ENCODE peak calls at places on chromosomes 2 and 18, in nine cellular contexts. J is fibroblast of lung, N is MM.1S, Z is H9, I is upper lobe of left lung, B is gastrocnemius medialis, G is HFF-Myc, X is tibial nerve, C is A549. S is an unnamed sample.

GRCh38 chr18:11283531-11284071 is 134.2 kb upstream of the PIEZO2 start:
- DNase-seq in C (no peak), B (no peak), J (no peak), Z (no peak), N (no peak), G (no peak), X (no peak), I (no peak), S (no peak)

GRCh38 chr18:59085126-59085794 is 54.4 kb upstream of the SEC11C start:
- DNase-seq in Z (no peak), J (no peak), I (no peak), C (no peak), B (no peak), X (no peak), N (peak), G (no peak), S (no peak)

GRCh38 chr18:48138660-48139426 is 208.4 kb upstream of the SMAD2 start:
- DNase-seq in I (no peak), C (no peak), B (no peak), N (no peak), J (no peak), X (no peak), G (no peak), Z (no peak), S (no peak)

GRCh38 chr18:27685807-27686412 is 491.0 kb downstream of the CDH2 start:
- DNase-seq in N (peak), B (no peak), X (peak), C (peak), G (peak), I (no peak), Z (no peak), J (peak), S (peak)

GRCh38 chr2:239612133-239612532 is 211.3 kb upstream of the HDAC4 start:
- DNase-seq in G (no peak), X (no peak), N (no peak), I (peak), C (no peak), B (no peak), Z (no peak), J (no peak), S (no peak)

GRCh38 chr18:48589797-48590519 is 51.1 kb downstream of the CTIF start:
- DNase-seq in X (no peak), G (no peak), C (no peak), B (peak), N (no peak), J (no peak), Z (no peak), I (no peak), S (no peak)

GRCh38 chr2:158049129-158049855 is 52.4 kb upstream of the UPP2 start:
- DNase-seq in J (no peak), I (no peak), N (no peak), B (no peak), X (no peak), G (no peak), C (no peak), Z (no peak), S (peak)

GRCh38 chr18:44543387-44543786 is 137.3 kb upstream of the SETBP1 start:
- DNase-seq in Z (no peak), N (no peak), X (no peak), B (no peak), G (no peak), J (no peak), I (no peak), C (no peak), S (no peak)

GRCh38 chr2:40611196-40611595 is 159.3 kb upstream of the SLC8A1 start:
- DNase-seq in I (no peak), X (no peak), B (no peak), J (peak), C (no peak), G (no peak), Z (no peak), N (no peak), S (no peak)

GRCh38 chr2:212930556-212930955 is 220.9 kb downstream of the IKZF2 start:
- DNase-seq in N (no peak), C (no peak), X (no peak), G (no peak), J (no peak), B (no peak), I (no peak), Z (no peak), S (no peak)

DNA sequence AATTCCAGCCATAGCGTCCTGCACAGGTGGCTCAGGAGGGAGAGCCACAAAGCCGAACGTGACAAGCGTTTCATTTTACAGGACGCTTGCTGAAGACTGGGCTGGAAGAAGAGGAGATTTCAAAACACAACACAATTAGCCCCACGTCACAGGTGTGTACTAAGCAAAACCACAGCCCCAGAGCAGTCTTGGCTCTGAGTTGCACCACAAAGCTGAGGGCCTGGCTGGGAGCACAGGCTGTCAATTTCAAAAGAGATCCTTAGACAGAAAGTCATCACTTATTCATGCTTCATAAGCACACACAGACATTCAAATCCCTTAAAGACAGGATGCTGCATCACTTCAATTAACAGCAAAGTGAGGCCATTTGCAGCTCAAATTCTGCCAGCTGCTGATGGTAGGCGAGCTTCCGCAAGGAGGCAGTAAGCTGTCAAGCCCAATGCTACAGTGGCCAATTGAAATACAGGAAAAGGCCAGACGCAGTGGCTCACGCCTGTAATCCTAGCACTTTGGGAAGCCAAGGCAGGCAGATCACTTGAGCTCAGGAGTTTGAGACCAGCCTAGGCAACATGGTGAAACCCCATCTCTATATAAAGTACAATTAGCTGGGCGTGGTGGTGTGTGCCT is 79.6 kb downstream of the SKA1 start:
- DNase-seq in N (no peak), I (no peak), G (no peak), Z (peak), B (no peak), X (no peak), J (no peak), C (no peak), S (no peak)
- TF ChIP-seq CTCF in N (no peak), I (no peak), G (no peak), Z (peak), B (no peak), X (no peak), J (no peak), C (no peak), S (no peak)

GRCh38 chr2:29309090-29310054 is 194.2 kb downstream of the CLIP4 start:
- DNase-seq in Z (peak), J (peak), B (no peak), I (no peak), G (peak), X (peak), C (peak), N (peak), S (peak)
- TF ChIP-seq CTCF in Z (peak), J (peak), B (peak), I (peak), G (peak), X (peak), C (peak), N (peak), S (peak)

DNA sequence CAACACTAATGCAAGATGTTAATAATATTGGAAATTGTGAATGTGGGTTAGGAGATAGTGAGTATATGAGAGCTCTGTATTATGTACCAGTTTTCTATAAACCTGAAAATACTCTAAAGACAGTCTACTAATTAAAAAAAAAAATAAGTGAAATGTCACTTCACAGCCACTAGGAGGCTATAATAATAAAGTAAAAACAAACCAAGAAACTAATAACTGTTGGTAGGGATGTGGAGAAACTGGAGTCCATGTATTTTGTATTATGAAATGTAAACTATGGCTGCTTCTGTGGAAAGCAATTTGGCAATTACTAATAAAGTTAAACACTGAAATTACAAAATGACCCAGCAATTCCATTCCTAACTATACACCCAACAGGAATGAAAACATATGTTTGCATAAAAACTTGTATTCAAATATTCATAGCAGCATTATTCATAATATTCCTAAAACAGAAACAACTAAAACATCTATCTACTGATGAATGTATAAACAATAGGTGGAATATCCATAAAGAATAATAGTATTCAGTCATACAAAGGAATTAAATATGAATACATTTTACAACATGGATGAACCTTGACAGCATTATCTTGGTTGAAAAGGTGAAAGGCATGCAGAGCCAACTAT is 36.2 kb downstream of the CCDC178 start:
- DNase-seq in Z (no peak), J (no peak), C (no peak), G (no peak), B (no peak), I (no peak), N (peak), X (no peak), S (no peak)
- TF ChIP-seq CTCF in Z (peak), J (no peak), C (no peak), G (no peak), B (no peak), I (no peak), N (peak), X (no peak), S (peak)

DNA sequence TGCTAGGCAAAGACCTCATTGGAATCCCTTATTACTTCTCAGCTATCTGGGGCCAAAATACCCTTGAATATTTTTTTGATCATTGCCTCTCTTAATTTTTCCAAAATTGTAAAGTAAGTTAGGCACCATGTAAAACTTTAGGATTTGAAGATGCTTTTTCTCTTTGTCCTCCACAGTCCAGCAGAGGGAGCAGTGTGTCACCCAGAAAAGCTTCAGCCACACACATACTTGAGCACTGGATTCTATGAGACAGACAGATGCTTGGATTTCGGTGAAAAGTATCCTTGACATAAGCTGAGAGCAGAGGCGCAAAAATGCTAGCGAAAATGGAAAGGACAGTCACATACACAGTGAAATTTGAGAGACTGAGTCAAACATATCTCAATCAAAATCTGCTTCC is 74.7 kb upstream of the KCNJ3 start:
- DNase-seq in I (no peak), Z (peak), G (peak), B (no peak), N (peak), X (peak), C (peak), J (peak), S (no peak)
- TF ChIP-seq CTCF in I (peak), Z (peak), G (peak), B (no peak), N (peak), X (peak), C (peak), J (peak), S (peak)

GRCh38 chr2:107669335-107669734 is 157.4 kb upstream of the RGPD4 start:
- DNase-seq in J (peak), I (no peak), X (no peak), Z (no peak), B (no peak), G (no peak), N (no peak), C (peak), S (no peak)
- TF ChIP-seq CTCF in J (peak), I (no peak), X (no peak), Z (peak), B (no peak), G (no peak), N (no peak), C (peak), S (peak)

DNA sequence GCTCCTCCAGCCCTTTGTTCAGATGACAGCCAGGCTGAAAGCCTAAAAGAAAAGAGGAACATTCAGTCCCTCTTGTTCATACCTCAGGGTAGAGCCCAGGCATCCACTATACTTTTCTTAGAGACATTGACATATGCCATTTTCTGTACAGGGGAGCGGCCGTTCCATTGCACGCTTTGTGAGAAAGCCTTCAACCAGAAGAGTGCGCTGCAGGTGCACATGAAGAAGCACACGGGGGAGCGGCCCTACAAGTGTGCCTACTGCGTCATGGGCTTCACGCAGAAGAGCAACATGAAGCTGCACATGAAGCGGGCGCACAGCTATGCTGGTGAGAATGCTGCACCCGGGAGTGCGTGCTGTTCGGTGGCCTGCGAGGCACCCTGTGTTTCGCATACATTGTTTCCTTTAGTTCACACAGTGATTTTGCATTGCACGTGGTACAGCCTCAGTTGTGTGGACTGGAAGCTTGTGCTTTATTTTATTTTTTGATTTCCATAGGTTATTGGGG is 138.2 kb downstream of the ZNF236 start:
- DNase-seq in Z (no peak), X (no peak), B (no peak), C (no peak), G (no peak), N (no peak), I (no peak), J (no peak), S (no peak)
- TF ChIP-seq CTCF in Z (peak), X (no peak), B (no peak), C (no peak), G (no peak), N (no peak), I (no peak), J (no peak), S (peak)

GRCh38 chr2:196130039-196130825 is 41.1 kb downstream of the STK17B start:
- DNase-seq in G (no peak), N (no peak), X (no peak), J (no peak), C (no peak), I (no peak), B (no peak), Z (no peak), S (peak)
- TF ChIP-seq CTCF in G (no peak), N (no peak), X (no peak), J (no peak), C (no peak), I (no peak), B (no peak), Z (no peak), S (peak)